ENCODE peak calls at places on chromosomes 4 and X, in four cellular contexts. One of them, this sample, is unnamed. For H3K9me3, the result is how much of the 10 kb centered on the place peaks cover.

GRCh38 chrX:54921427-54922021 is 900 bp downstream of the TRO start:
- DNase-seq in colonic mucosa: peak
- DNase-seq in CD8-positive, alpha-beta T cell: peak
- DNase-seq in left ventricle myocardium inferior: peak
- DNase-seq in this sample: peak

GRCh38 chr4:26204911-26205368 is 115.9 kb upstream of the RBPJ start:
- DNase-seq in left ventricle myocardium inferior: peak
- DNase-seq in colonic mucosa: no peak
- DNase-seq in CD8-positive, alpha-beta T cell: no peak
- DNase-seq in this sample: peak

GRCh38 chrX:144566592-144566991 is 680.7 kb upstream of the SPANXN1 start:
- DNase-seq in colonic mucosa: no peak
- DNase-seq in CD8-positive, alpha-beta T cell: no peak
- DNase-seq in left ventricle myocardium inferior: no peak
- DNase-seq in this sample: no peak

GRCh38 chr4:160595646-160596045 is 1492.8 kb downstream of the RAPGEF2 start:
- DNase-seq in left ventricle myocardium inferior: no peak
- DNase-seq in CD8-positive, alpha-beta T cell: no peak
- DNase-seq in colonic mucosa: no peak
- DNase-seq in this sample: no peak

GRCh38 chr4:4384837-4385236 is 2.1 kb upstream of the NSG1 start:
- DNase-seq in CD8-positive, alpha-beta T cell: no peak
- DNase-seq in colonic mucosa: no peak
- DNase-seq in left ventricle myocardium inferior: no peak
- DNase-seq in this sample: no peak

GRCh38 chr4:122205687-122206086 is 53.6 kb downstream of the BLTP1 start:
- DNase-seq in colonic mucosa: no peak
- DNase-seq in CD8-positive, alpha-beta T cell: no peak
- DNase-seq in left ventricle myocardium inferior: no peak
- DNase-seq in this sample: no peak

GRCh38 chr4:111399523-111400135 is 745.6 kb upstream of the FAM241A start:
- DNase-seq in colonic mucosa: no peak
- DNase-seq in left ventricle myocardium inferior: no peak
- DNase-seq in CD8-positive, alpha-beta T cell: no peak
- DNase-seq in this sample: peak

GRCh38 chrX:16479206-16479869 is 170.6 kb upstream of the S100G start:
- DNase-seq in colonic mucosa: no peak
- DNase-seq in CD8-positive, alpha-beta T cell: no peak
- DNase-seq in left ventricle myocardium inferior: no peak
- DNase-seq in this sample: no peak

GRCh38 chr4:89829470-89830138 is 7.4 kb downstream of the SNCA start:
- DNase-seq in CD8-positive, alpha-beta T cell: no peak
- DNase-seq in colonic mucosa: no peak
- DNase-seq in left ventricle myocardium inferior: no peak
- DNase-seq in this sample: no peak

GRCh38 chrX:13487731-13488505 is 81.5 kb upstream of the EGFL6 start:
- DNase-seq in colonic mucosa: peak
- DNase-seq in CD8-positive, alpha-beta T cell: peak
- DNase-seq in left ventricle myocardium inferior: no peak
- DNase-seq in this sample: peak

GRCh38 chr4:4643306-4643705 is 101.5 kb upstream of the STX18 start:
- DNase-seq in colonic mucosa: no peak
- DNase-seq in CD8-positive, alpha-beta T cell: no peak
- DNase-seq in left ventricle myocardium inferior: no peak
- DNase-seq in this sample: no peak

GRCh38 chrX:105610401-105610800 is 211.9 kb upstream of the NRK start:
- DNase-seq in colonic mucosa: no peak
- DNase-seq in CD8-positive, alpha-beta T cell: no peak
- DNase-seq in left ventricle myocardium inferior: no peak
- DNase-seq in this sample: no peak

GRCh38 chr4:107900508-107900907 is 30.8 kb upstream of the CYP2U1 start:
- DNase-seq in colonic mucosa: no peak
- DNase-seq in CD8-positive, alpha-beta T cell: no peak
- DNase-seq in left ventricle myocardium inferior: no peak
- DNase-seq in this sample: no peak

GRCh38 chr4:39151120-39151713 is 31.1 kb upstream of the WDR19 start:
- DNase-seq in colonic mucosa: no peak
- DNase-seq in left ventricle myocardium inferior: no peak
- DNase-seq in CD8-positive, alpha-beta T cell: no peak
- DNase-seq in this sample: no peak

GRCh38 chr4:8251110-8251883 is 18.3 kb upstream of the HTRA3 start:
- DNase-seq in CD8-positive, alpha-beta T cell: no peak
- DNase-seq in colonic mucosa: no peak
- DNase-seq in left ventricle myocardium inferior: no peak
- DNase-seq in this sample: peak

GRCh38 chr4:121380448-121381147 is at the start of gene QRFPR:
- DNase-seq in CD8-positive, alpha-beta T cell: no peak
- DNase-seq in left ventricle myocardium inferior: peak
- DNase-seq in colonic mucosa: no peak
- DNase-seq in this sample: peak

GRCh38 chr4:54659213-54660144 is 1.7 kb downstream of the KIT start:
- DNase-seq in colonic mucosa: no peak
- DNase-seq in left ventricle myocardium inferior: no peak
- DNase-seq in CD8-positive, alpha-beta T cell: no peak
- DNase-seq in this sample: no peak

GRCh38 chr4:4524364-4524763 is 17.5 kb downstream of the STX18 start:
- DNase-seq in left ventricle myocardium inferior: no peak
- DNase-seq in colonic mucosa: no peak
- DNase-seq in CD8-positive, alpha-beta T cell: peak
- DNase-seq in this sample: no peak

GRCh38 chrX:150870059-150870458 is 28.4 kb downstream of the CD99L2 start:
- DNase-seq in CD8-positive, alpha-beta T cell: no peak
- DNase-seq in left ventricle myocardium inferior: no peak
- DNase-seq in colonic mucosa: no peak
- DNase-seq in this sample: no peak

GRCh38 chrX:15747626-15748173 is 9.6 kb downstream of the CA5B start:
- DNase-seq in left ventricle myocardium inferior: no peak
- DNase-seq in colonic mucosa: no peak
- DNase-seq in CD8-positive, alpha-beta T cell: no peak
- DNase-seq in this sample: no peak

GRCh38 chr4:148445071-148445902 is 3.1 kb upstream of the NR3C2 start:
- DNase-seq in CD8-positive, alpha-beta T cell: peak
- DNase-seq in colonic mucosa: peak
- DNase-seq in left ventricle myocardium inferior: peak
- DNase-seq in this sample: peak

GRCh38 chrX:154457491-154458115 is 478 bp upstream of the PLXNA3 start:
- DNase-seq in CD8-positive, alpha-beta T cell: peak
- DNase-seq in left ventricle myocardium inferior: no peak
- DNase-seq in colonic mucosa: peak
- DNase-seq in this sample: peak

DNA sequence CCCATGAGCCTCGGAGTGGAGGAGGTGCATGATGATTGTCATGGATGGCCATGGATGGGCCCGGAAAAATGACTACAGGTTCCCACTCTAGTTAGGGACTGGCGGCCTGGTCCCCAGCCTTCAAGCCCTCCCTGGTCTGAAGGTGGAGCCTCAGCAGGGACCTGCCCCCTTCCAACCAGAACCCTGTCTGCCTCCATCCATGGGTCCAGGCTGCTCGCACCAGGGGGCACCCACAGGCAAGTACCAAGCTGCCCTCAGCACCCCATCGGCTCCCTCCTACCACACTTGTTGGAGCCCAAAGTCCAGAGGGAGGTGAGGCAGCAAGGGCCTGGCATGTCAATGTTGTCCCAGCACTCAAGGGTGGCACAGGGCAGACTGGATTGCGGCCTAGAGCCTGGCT is 2468.6 kb downstream of the PCDH7 start:
- DNase-seq in CD8-positive, alpha-beta T cell: no peak
- DNase-seq in colonic mucosa: no peak
- DNase-seq in left ventricle myocardium inferior: no peak
- DNase-seq in this sample: no peak
- H3K4me3 ChIP-seq in CD8-positive, alpha-beta T cell: no peak
- H3K4me3 ChIP-seq in colonic mucosa: no peak
- H3K4me3 ChIP-seq in left ventricle myocardium inferior: no peak
- H3K4me3 ChIP-seq in this sample: no peak

GRCh38 chr4:78648639-78649363 is 97.2 kb downstream of the ANXA3 start:
- DNase-seq in colonic mucosa: no peak
- DNase-seq in left ventricle myocardium inferior: no peak
- DNase-seq in CD8-positive, alpha-beta T cell: no peak
- DNase-seq in this sample: no peak
- H3K27ac ChIP-seq in colonic mucosa: no peak
- H3K27ac ChIP-seq in left ventricle myocardium inferior: no peak
- H3K27ac ChIP-seq in CD8-positive, alpha-beta T cell: no peak
- H3K27ac ChIP-seq in this sample: no peak

GRCh38 chr4:1402516-1403101 is 3.6 kb downstream of the NKX1-1 start:
- DNase-seq in left ventricle myocardium inferior: no peak
- DNase-seq in colonic mucosa: no peak
- DNase-seq in CD8-positive, alpha-beta T cell: no peak
- DNase-seq in this sample: no peak
- H3K9me3 ChIP-seq in left ventricle myocardium inferior: under half
- H3K9me3 ChIP-seq in colonic mucosa: under half
- H3K9me3 ChIP-seq in CD8-positive, alpha-beta T cell: under half
- H3K9me3 ChIP-seq in this sample: under half

GRCh38 chrX:10052906-10053625 is 85.9 kb downstream of the CLDN34 start:
- DNase-seq in colonic mucosa: no peak
- DNase-seq in left ventricle myocardium inferior: no peak
- DNase-seq in CD8-positive, alpha-beta T cell: no peak
- DNase-seq in this sample: no peak
- H3K4me3 ChIP-seq in colonic mucosa: no peak
- H3K4me3 ChIP-seq in left ventricle myocardium inferior: no peak
- H3K4me3 ChIP-seq in CD8-positive, alpha-beta T cell: no peak
- H3K4me3 ChIP-seq in this sample: no peak

GRCh38 chr4:41438564-41438963 is 99.4 kb upstream of the LIMCH1 start:
- DNase-seq in colonic mucosa: no peak
- DNase-seq in CD8-positive, alpha-beta T cell: no peak
- DNase-seq in left ventricle myocardium inferior: no peak
- DNase-seq in this sample: no peak
- H3K27ac ChIP-seq in colonic mucosa: no peak
- H3K27ac ChIP-seq in CD8-positive, alpha-beta T cell: no peak
- H3K27ac ChIP-seq in left ventricle myocardium inferior: peak
- H3K27ac ChIP-seq in this sample: no peak

DNA sequence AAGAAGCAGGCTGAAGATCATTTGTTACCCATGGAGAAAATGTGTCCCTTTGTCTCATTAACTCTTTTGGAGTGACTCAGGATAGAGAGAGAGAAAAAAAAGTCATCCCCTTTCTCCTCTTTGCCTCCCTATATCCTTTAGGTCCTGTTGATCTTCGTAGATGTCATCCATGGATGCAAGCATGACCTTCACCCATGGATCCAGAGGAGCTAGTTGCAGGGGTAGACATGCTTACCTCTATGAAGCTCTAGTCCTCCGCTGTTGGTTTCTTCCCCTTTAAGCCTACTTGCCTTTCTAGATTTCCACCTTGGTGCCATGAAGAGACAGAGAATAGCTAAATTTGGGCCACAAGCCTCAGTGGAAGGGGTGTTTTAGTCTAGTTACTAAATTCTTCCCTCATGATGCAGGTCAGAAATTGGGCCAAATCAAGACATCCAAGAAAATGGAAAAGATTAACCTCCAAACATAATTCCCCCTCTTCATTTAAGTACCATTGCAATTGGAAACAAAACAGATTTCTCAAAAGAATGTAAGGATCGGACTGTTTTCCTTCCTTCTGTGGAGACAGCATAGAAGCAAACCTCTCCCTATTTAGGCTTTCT is 178.4 kb downstream of the TECRL start:
- DNase-seq in left ventricle myocardium inferior: no peak
- DNase-seq in colonic mucosa: no peak
- DNase-seq in CD8-positive, alpha-beta T cell: no peak
- DNase-seq in this sample: no peak
- H3K9me3 ChIP-seq in left ventricle myocardium inferior: half or more
- H3K9me3 ChIP-seq in colonic mucosa: under half
- H3K9me3 ChIP-seq in CD8-positive, alpha-beta T cell: under half
- H3K9me3 ChIP-seq in this sample: half or more

GRCh38 chrX:20521245-20521644 is 254.5 kb upstream of the RPS6KA3 start:
- DNase-seq in colonic mucosa: no peak
- DNase-seq in left ventricle myocardium inferior: no peak
- DNase-seq in CD8-positive, alpha-beta T cell: no peak
- DNase-seq in this sample: no peak

GRCh38 chrX:20527458-20528099 is 260.9 kb upstream of the RPS6KA3 start:
- DNase-seq in CD8-positive, alpha-beta T cell: no peak
- DNase-seq in left ventricle myocardium inferior: peak
- DNase-seq in colonic mucosa: no peak
- DNase-seq in this sample: peak

GRCh38 chrX:20527041-20527440 is 260.3 kb upstream of the RPS6KA3 start:
- DNase-seq in CD8-positive, alpha-beta T cell: no peak
- DNase-seq in left ventricle myocardium inferior: no peak
- DNase-seq in colonic mucosa: no peak
- DNase-seq in this sample: no peak

GRCh38 chrX:20522420-20522819 is 255.7 kb upstream of the RPS6KA3 start:
- DNase-seq in colonic mucosa: no peak
- DNase-seq in CD8-positive, alpha-beta T cell: no peak
- DNase-seq in left ventricle myocardium inferior: no peak
- DNase-seq in this sample: no peak

GRCh38 chrX:20523626-20524312 is 257.1 kb upstream of the RPS6KA3 start:
- DNase-seq in CD8-positive, alpha-beta T cell: no peak
- DNase-seq in colonic mucosa: no peak
- DNase-seq in left ventricle myocardium inferior: no peak
- DNase-seq in this sample: no peak
- H3K4me3 ChIP-seq in CD8-positive, alpha-beta T cell: no peak
- H3K4me3 ChIP-seq in colonic mucosa: no peak
- H3K4me3 ChIP-seq in left ventricle myocardium inferior: no peak
- H3K4me3 ChIP-seq in this sample: no peak

GRCh38 chr4:53012738-53013137 is 150.6 kb downstream of the RASL11B start:
- DNase-seq in CD8-positive, alpha-beta T cell: no peak
- DNase-seq in left ventricle myocardium inferior: no peak
- DNase-seq in colonic mucosa: no peak
- DNase-seq in this sample: no peak
- H3K27ac ChIP-seq in CD8-positive, alpha-beta T cell: no peak
- H3K27ac ChIP-seq in left ventricle myocardium inferior: peak
- H3K27ac ChIP-seq in colonic mucosa: no peak
- H3K27ac ChIP-seq in this sample: peak

DNA sequence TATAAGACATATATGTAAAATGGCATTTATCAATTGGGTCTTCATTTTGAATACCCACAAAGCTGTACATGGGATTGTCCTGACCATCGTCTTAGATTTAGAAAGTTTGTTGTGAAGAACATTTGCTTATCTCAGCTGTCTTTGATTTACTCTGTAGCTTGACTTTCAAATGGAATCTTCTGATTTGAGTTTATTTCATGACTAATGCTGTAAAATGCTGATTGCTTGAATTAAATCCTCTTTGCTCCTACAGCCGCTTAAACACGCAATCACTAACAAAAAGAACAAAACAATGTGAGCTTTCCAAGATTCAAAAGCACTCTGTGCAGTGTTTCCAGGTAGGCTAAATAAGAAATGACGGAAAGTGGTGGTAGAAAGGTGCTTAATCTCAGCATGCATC is 600.2 kb upstream of the SLIT2 start:
- DNase-seq in left ventricle myocardium inferior: no peak
- DNase-seq in colonic mucosa: no peak
- DNase-seq in CD8-positive, alpha-beta T cell: no peak
- DNase-seq in this sample: no peak
- H3K9me3 ChIP-seq in left ventricle myocardium inferior: under half
- H3K9me3 ChIP-seq in colonic mucosa: under half
- H3K9me3 ChIP-seq in CD8-positive, alpha-beta T cell: under half
- H3K9me3 ChIP-seq in this sample: under half